ENCODE peak calls at places on chromosomes 7 and 10, in seven cellular contexts. One of them, this sample, is unnamed.

GRCh38 chr10:78898341-78899097 is 170.2 kb upstream of the ZMIZ1 start:
- DNase-seq in EH: no peak
- DNase-seq in activated CD4-positive, alpha-beta T cell treated with anti-CD3 and anti-CD28 coated beads, Interleukin-2, amount 10 ng/mL, durations not matched to agents 7 days and 5 days: no peak
- DNase-seq in T-helper 17 cell: no peak
- DNase-seq in myocyte: no peak
- DNase-seq in T-helper 9 cell: no peak
- DNase-seq in choroid plexus epithelial cell: no peak
- DNase-seq in this sample: no peak

GRCh38 chr7:27883726-27884125 is 143.8 kb downstream of the TAX1BP1 start:
- DNase-seq in choroid plexus epithelial cell: peak
- DNase-seq in myocyte: no peak
- DNase-seq in EH: peak
- DNase-seq in T-helper 17 cell: no peak
- DNase-seq in T-helper 9 cell: no peak
- DNase-seq in activated CD4-positive, alpha-beta T cell treated with anti-CD3 and anti-CD28 coated beads, Interleukin-2, amount 10 ng/mL, durations not matched to agents 7 days and 5 days: no peak
- DNase-seq in this sample: no peak

GRCh38 chr7:100483728-100484635 is at the start of gene NYAP1:
- DNase-seq in choroid plexus epithelial cell: peak
- DNase-seq in myocyte: no peak
- DNase-seq in activated CD4-positive, alpha-beta T cell treated with anti-CD3 and anti-CD28 coated beads, Interleukin-2, amount 10 ng/mL, durations not matched to agents 7 days and 5 days: peak
- DNase-seq in T-helper 9 cell: peak
- DNase-seq in EH: peak
- DNase-seq in T-helper 17 cell: peak
- DNase-seq in this sample: peak

GRCh38 chr10:57972783-57973182 is 294.9 kb downstream of the IPMK start:
- DNase-seq in T-helper 17 cell: no peak
- DNase-seq in EH: peak
- DNase-seq in activated CD4-positive, alpha-beta T cell treated with anti-CD3 and anti-CD28 coated beads, Interleukin-2, amount 10 ng/mL, durations not matched to agents 7 days and 5 days: no peak
- DNase-seq in choroid plexus epithelial cell: no peak
- DNase-seq in T-helper 9 cell: no peak
- DNase-seq in myocyte: no peak
- DNase-seq in this sample: no peak

GRCh38 chr7:130899638-130900401 is 165.8 kb upstream of the KLF14 start:
- DNase-seq in choroid plexus epithelial cell: no peak
- DNase-seq in activated CD4-positive, alpha-beta T cell treated with anti-CD3 and anti-CD28 coated beads, Interleukin-2, amount 10 ng/mL, durations not matched to agents 7 days and 5 days: no peak
- DNase-seq in T-helper 9 cell: no peak
- DNase-seq in EH: no peak
- DNase-seq in myocyte: no peak
- DNase-seq in T-helper 17 cell: no peak
- DNase-seq in this sample: no peak

GRCh38 chr10:23150610-23151009 is 41.5 kb upstream of the PTF1A start:
- DNase-seq in EH: no peak
- DNase-seq in choroid plexus epithelial cell: no peak
- DNase-seq in activated CD4-positive, alpha-beta T cell treated with anti-CD3 and anti-CD28 coated beads, Interleukin-2, amount 10 ng/mL, durations not matched to agents 7 days and 5 days: no peak
- DNase-seq in T-helper 17 cell: no peak
- DNase-seq in myocyte: no peak
- DNase-seq in T-helper 9 cell: no peak
- DNase-seq in this sample: no peak

GRCh38 chr10:26334932-26335573 is 103.1 kb upstream of the APBB1IP start:
- DNase-seq in T-helper 9 cell: peak
- DNase-seq in EH: peak
- DNase-seq in myocyte: peak
- DNase-seq in activated CD4-positive, alpha-beta T cell treated with anti-CD3 and anti-CD28 coated beads, Interleukin-2, amount 10 ng/mL, durations not matched to agents 7 days and 5 days: peak
- DNase-seq in T-helper 17 cell: peak
- DNase-seq in choroid plexus epithelial cell: peak
- DNase-seq in this sample: peak

GRCh38 chr10:16891375-16892313 is 74.4 kb upstream of the RSU1 start:
- DNase-seq in T-helper 17 cell: no peak
- DNase-seq in T-helper 9 cell: peak
- DNase-seq in myocyte: peak
- DNase-seq in activated CD4-positive, alpha-beta T cell treated with anti-CD3 and anti-CD28 coated beads, Interleukin-2, amount 10 ng/mL, durations not matched to agents 7 days and 5 days: peak
- DNase-seq in EH: peak
- DNase-seq in choroid plexus epithelial cell: peak
- DNase-seq in this sample: peak

GRCh38 chr7:155205368-155206285 is 92.1 kb upstream of the INSIG1 start:
- DNase-seq in EH: peak
- DNase-seq in T-helper 9 cell: peak
- DNase-seq in myocyte: peak
- DNase-seq in T-helper 17 cell: peak
- DNase-seq in activated CD4-positive, alpha-beta T cell treated with anti-CD3 and anti-CD28 coated beads, Interleukin-2, amount 10 ng/mL, durations not matched to agents 7 days and 5 days: peak
- DNase-seq in choroid plexus epithelial cell: peak
- DNase-seq in this sample: peak